ENCODE peak calls at places on chromosomes 2 and 18, in six cellular contexts. F is neural progenitor cell, I is lower lobe of right lung, W is astrocyte, L is NB4, O is Caco-2. U is an unnamed sample.

GRCh38 chr18:35491689-35492077 is 6.1 kb downstream of the INO80C start:
- DNase-seq in F (peak), I (no peak), W (no peak), L (no peak), O (no peak), U (no peak)

GRCh38 chr2:211408485-211408884 is 852.1 kb downstream of the CPS1 start:
- DNase-seq in F (peak), I (no peak), W (peak), L (no peak), O (no peak), U (peak)

GRCh38 chr2:70993689-70993986 is 1.0 kb downstream of the TEX261 start:
- DNase-seq in F (no peak), I (no peak), W (no peak), L (no peak), O (no peak), U (no peak)

GRCh38 chr2:237998530-237998929 is 31.7 kb downstream of the UBE2F start:
- DNase-seq in F (no peak), I (no peak), W (peak), L (no peak), O (no peak), U (no peak)

GRCh38 chr2:136136921-136137320 is 19.0 kb upstream of the CXCR4 start:
- DNase-seq in F (no peak), I (no peak), W (no peak), L (no peak), O (no peak), U (no peak)

GRCh38 chr2:135212757-135213156 is 160.7 kb downstream of the RAB3GAP1 start:
- DNase-seq in F (peak), I (no peak), W (peak), L (no peak), O (no peak), U (no peak)

GRCh38 chr2:38109732-38110181 is 33.8 kb upstream of the CYP1B1 start:
- DNase-seq in F (no peak), I (no peak), W (no peak), L (no peak), O (no peak), U (no peak)

GRCh38 chr2:82795446-82795845 is 1663.6 kb downstream of the SUCLG1 start:
- DNase-seq in F (no peak), I (no peak), W (peak), L (no peak), O (no peak), U (no peak)

GRCh38 chr2:61566566-61566965 is 28.4 kb upstream of the XPO1 start:
- DNase-seq in F (no peak), I (no peak), W (peak), L (no peak), O (no peak), U (no peak)

GRCh38 chr2:166632616-166633015 is 138.6 kb upstream of the SCN7A start:
- DNase-seq in F (no peak), I (no peak), W (peak), L (no peak), O (no peak), U (no peak)

GRCh38 chr18:45713239-45713638 is 10.7 kb upstream of the SLC14A1 start:
- DNase-seq in F (no peak), I (no peak), W (no peak), L (no peak), O (peak), U (peak)

GRCh38 chr18:24763765-24764548 is 303.5 kb downstream of the HRH4 start:
- DNase-seq in F (no peak), I (no peak), W (peak), L (no peak), O (no peak), U (no peak)

GRCh38 chr2:43636616-43637015 is 444 bp upstream of the PLEKHH2 start:
- DNase-seq in F (no peak), I (no peak), W (no peak), L (no peak), O (no peak), U (no peak)

GRCh38 chr2:154992826-154993225 is 294.3 kb downstream of the KCNJ3 start:
- DNase-seq in F (no peak), I (no peak), W (no peak), L (no peak), O (no peak), U (peak)

GRCh38 chr18:28163201-28163778 is 13.6 kb downstream of the CDH2 start:
- DNase-seq in F (no peak), I (no peak), W (peak), L (no peak), O (no peak), U (no peak)

GRCh38 chr2:201220102-201220570 is 37.2 kb downstream of the CASP10 start:
- DNase-seq in F (peak), I (no peak), W (no peak), L (no peak), O (no peak), U (no peak)

GRCh38 chr2:143058795-143059194 is 70.4 kb upstream of the ARHGAP15 start:
- DNase-seq in F (no peak), I (no peak), W (no peak), L (no peak), O (no peak), U (no peak)

DNA sequence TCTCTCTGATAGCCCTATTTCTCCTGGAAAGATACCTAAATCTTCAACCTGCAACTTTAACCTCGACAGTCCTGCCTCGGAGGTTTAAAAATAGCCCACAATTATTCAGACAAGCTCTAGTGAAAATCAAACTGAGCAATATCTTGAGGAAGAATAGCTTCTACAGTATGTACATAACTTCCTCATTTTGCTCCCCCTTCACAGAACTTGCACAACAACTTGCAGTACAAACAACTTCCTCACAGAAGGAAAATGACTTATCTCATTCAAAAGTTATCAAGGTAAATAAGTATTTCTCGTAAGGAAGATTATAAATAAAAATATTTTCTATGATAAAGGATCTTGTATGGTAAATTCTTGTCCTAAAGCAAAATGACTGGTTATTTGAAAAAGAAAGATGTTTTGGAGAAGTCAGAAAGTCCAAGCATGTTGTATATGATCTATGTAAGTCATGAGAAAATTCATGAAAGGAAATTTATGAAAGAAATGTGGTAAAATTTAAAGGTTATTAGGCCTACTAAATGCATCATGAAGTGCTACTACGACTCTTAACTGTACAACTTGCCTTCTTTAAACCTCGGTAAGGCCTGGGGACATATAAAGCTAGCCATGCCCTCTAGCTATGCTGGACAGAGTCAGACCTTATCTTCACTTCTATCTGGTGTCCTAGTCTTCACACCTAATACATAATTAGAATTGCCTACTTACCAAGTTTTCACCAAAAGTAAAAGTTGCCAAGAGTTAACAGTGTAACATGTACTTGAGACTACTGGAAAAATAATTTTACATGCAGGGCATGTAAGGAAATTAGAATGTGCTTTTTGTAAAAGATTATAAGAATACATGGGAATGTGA is 394.5 kb downstream of the DLGAP1 start:
- DNase-seq in F (no peak), I (no peak), W (no peak), L (peak), O (no peak), U (no peak)
- H3K4me3 ChIP-seq in F (no peak), I (no peak), W (no peak), L (no peak), O (no peak), U (no peak)

DNA sequence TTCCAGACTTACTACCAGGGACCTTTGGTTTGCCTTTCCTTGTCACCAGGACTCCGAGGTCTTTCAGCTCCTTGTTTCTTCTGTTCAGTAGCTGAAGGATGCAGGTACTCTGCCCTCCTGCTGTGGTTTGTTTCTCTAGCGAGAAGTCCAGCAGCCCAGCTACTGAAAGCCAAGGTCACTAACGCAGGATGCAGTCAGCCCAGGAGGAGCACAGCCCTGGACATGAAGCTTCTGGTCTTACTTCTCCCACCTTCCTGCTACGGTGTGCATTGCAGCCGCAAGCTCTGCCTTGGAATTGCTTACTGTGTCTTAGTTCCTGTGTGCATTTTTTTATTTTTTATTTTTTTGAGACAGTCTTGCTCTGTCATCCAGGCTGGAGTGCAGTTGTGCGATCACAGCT is 62.4 kb downstream of the DGKD start:
- DNase-seq in F (no peak), I (no peak), W (no peak), L (no peak), O (no peak), U (no peak)
- TF ChIP-seq CTCF in F (no peak), I (no peak), W (no peak), L (no peak), O (no peak), U (no peak)

DNA sequence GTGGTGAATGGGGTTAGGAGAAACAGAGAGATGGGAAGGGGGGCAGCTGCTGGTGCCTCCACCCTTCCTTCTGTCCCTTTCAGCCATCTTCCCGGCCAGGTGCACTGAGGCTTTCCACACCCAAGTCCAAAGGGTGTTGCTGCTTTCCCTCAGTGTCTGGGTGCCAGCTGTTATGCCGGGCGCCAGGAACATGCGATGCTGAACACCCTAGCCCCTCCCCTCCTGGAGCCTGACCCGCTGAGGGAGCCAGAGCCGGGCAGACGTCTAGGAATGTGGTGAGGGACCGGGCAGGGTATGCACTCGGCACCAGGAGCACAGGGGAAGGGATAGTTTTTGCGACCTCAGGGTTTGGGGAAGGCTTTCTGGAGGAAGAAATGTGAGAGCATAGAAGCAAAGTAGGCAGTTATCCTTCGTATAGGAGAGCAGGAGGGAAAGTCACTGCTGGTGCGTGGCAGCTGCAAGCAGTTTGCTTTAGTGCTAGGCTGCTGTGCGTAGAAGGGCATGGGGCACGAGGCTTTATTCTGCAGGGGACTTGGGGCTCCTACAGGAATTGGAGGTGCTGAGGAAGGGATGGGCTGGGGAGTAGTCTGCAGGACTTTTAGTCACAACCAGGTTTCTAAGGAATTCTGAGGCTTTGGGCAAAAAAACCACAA is 147.7 kb downstream of the TSN start:
- DNase-seq in F (no peak), I (no peak), W (no peak), L (no peak), O (no peak), U (no peak)
- H3K4me3 ChIP-seq in F (no peak), I (no peak), W (no peak), L (no peak), O (no peak), U (no peak)

GRCh38 chr2:188983427-188984101 is 9.4 kb downstream of the COL3A1 start:
- DNase-seq in F (peak), I (no peak), W (peak), L (no peak), O (no peak), U (no peak)

GRCh38 chr2:188984680-188985079 is 10.5 kb downstream of the COL3A1 start:
- DNase-seq in F (no peak), I (no peak), W (peak), L (no peak), O (no peak), U (no peak)

GRCh38 chr2:188986839-188987238 is 12.7 kb downstream of the COL3A1 start:
- DNase-seq in F (no peak), I (no peak), W (peak), L (no peak), O (no peak), U (no peak)

GRCh38 chr2:188979730-188980123 is 5.6 kb downstream of the COL3A1 start:
- DNase-seq in F (no peak), I (no peak), W (no peak), L (no peak), O (no peak), U (no peak)

DNA sequence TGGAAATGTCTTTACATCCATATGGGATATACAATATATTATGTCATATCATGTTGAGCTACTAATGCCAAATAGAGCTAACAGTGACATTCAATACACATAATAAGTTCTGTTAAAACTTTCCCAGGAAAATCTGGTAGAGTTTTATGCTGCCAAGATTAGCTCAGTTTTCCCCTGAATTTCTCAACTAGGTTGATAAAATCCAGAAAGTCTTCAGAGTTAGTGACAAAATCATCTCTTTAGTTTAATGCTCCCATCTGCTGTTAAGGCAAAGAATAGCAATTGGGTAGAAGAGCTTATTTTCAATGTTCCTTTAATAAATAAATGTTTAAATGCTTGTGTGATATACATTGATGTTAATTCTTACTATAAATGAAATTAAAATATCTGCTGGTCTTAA is 10.0 kb downstream of the COL3A1 start:
- DNase-seq in F (no peak), I (no peak), W (peak), L (no peak), O (no peak), U (no peak)
- TF ChIP-seq CTCF in F (peak), I (no peak), W (peak), L (no peak), O (no peak), U (peak)

GRCh38 chr2:9356336-9356735 is 67.0 kb downstream of the ITGB1BP1 start:
- DNase-seq in F (peak), I (no peak), W (no peak), L (no peak), O (no peak), U (no peak)

GRCh38 chr2:9354318-9354717 is 69.0 kb downstream of the ITGB1BP1 start:
- DNase-seq in F (no peak), I (no peak), W (no peak), L (no peak), O (no peak), U (no peak)

GRCh38 chr2:9359463-9359862 is 63.9 kb downstream of the ITGB1BP1 start:
- DNase-seq in F (no peak), I (no peak), W (no peak), L (no peak), O (no peak), U (no peak)

GRCh38 chr2:9358846-9359245 is 64.5 kb downstream of the ITGB1BP1 start:
- DNase-seq in F (no peak), I (no peak), W (no peak), L (no peak), O (no peak), U (no peak)

DNA sequence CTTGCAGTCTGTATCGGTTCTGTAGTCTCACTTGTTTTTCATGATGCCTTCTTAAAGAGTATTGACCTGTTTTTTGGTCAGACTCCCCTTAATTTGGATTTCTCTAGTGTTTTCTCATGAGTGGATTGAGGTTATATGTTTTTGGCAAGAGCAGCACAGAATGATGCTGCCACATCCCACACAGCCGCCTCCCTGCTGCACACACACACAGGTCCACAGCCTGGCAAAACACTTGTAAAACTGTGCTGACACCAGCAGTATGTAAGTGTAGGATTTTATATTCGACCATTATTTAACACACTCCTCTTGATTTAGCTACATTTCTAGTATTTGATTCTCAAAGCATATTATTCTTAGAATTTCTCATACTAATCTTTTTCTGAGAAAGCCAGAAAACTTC is 68.1 kb downstream of the ITGB1BP1 start:
- DNase-seq in F (no peak), I (no peak), W (no peak), L (no peak), O (no peak), U (no peak)
- H3K4me3 ChIP-seq in F (no peak), I (no peak), W (no peak), L (no peak), O (no peak), U (no peak)

DNA sequence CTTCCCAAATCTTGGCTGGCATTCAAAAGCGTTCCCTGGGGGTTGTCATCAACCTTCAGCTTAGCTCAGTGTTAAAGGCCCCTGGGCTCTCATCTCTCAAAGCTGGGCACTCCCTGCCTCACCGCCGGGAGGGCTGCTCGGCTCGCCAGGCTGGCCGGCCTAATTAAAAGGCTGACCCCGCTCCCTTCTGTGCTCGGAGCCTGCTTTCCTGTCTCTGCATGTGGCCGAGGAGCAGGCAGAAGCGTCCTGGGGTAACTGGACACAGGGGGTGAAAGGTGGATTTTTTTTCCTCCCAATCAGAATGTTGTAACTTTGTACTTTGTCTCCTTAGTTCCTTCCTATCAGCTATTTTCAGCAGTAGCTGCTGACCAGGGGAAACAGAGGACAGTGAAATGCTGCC is 231.1 kb downstream of the GBX2 start:
- DNase-seq in F (peak), I (no peak), W (no peak), L (no peak), O (no peak), U (no peak)
- TF ChIP-seq CTCF in F (no peak), I (no peak), W (no peak), L (no peak), O (no peak), U (no peak)

U was measured in LNCaP clone FGC.